ENCODE peak calls at places on chromosomes 16 and 17, in six cellular contexts. M is breast epithelium; J is occipital lobe; O is activated T-helper 1 cell treated with anti-CD3 and anti-CD28 coated beads, Interleukin-2, amount 50 U/mL, for 16 hours; L is activated naive CD8-positive, alpha-beta T cell treated with anti-CD3 and anti-CD28 coated beads, Interleukin-2, amount 50 U/mL, for 24 hours; Z is GDM1. D is an unnamed sample.
A peak's percentile ranks its signal among the peaks of the same experiment; 100 is the strongest.

GRCh38 chr16:80299416-80299815 is 241.4 kb upstream of the DYNLRB2 start:
- DNase-seq in L (no peak), M (no peak), Z (no peak), J (no peak), O (no peak), D (no peak)

GRCh38 chr17:1398900-1399299 is 1.1 kb downstream of the YWHAE start:
- DNase-seq in Z (no peak), L (peak; percentile 20), J (no peak), O (no peak), M (no peak), D (no peak)

GRCh38 chr17:17073006-17073626 is 30.9 kb downstream of the MPRIP start:
- DNase-seq in Z (no peak), M (peak; percentile 30), O (no peak), L (no peak), J (no peak), D (no peak)

GRCh38 chr16:19182487-19182886 is 14.4 kb downstream of the SYT17 start:
- DNase-seq in O (no peak), M (no peak), Z (no peak), L (no peak), J (no peak), D (no peak)

GRCh38 chr17:62663304-62663703 is 35.8 kb downstream of the MRC2 start:
- DNase-seq in Z (no peak), O (no peak), J (no peak), L (no peak), M (no peak), D (no peak)

GRCh38 chr16:11913425-11914079 is 2.2 kb downstream of the GSPT1 start:
- DNase-seq in Z (no peak), J (no peak), M (no peak), L (no peak), O (peak; percentile 2), D (peak; percentile 60)

GRCh38 chr17:2062571-2063183 is 7.8 kb downstream of the HIC1 start:
- DNase-seq in J (no peak), L (no peak), O (no peak), Z (no peak), M (no peak), D (no peak)

GRCh38 chr17:15954222-15954621 is 9.3 kb downstream of the ADORA2B start:
- DNase-seq in O (no peak), Z (no peak), L (no peak), M (no peak), J (no peak), D (no peak)

GRCh38 chr16:8677481-8677880 is 3.1 kb downstream of the ABAT start:
- DNase-seq in J (no peak), O (no peak), L (no peak), M (no peak), Z (no peak), D (no peak)

GRCh38 chr16:2838928-2839327 is 8.8 kb downstream of the ZG16B start:
- DNase-seq in O (no peak), M (no peak), L (peak; percentile 63), J (peak; percentile 43), Z (peak; percentile 65), D (peak; percentile 42)

GRCh38 chr16:12775689-12776236 is 27.9 kb downstream of the CPPED1 start:
- DNase-seq in O (no peak), Z (no peak), M (no peak), L (no peak), J (no peak), D (no peak)

GRCh38 chr16:11361751-11362742 is 16.8 kb downstream of the RMI2 start:
- DNase-seq in Z (peak; percentile 78), J (no peak), M (no peak), O (no peak), L (peak; percentile 45), D (no peak)

GRCh38 chr16:22123146-22123545 is 30.8 kb downstream of the VWA3A start:
- DNase-seq in L (no peak), O (no peak), J (no peak), Z (no peak), M (no peak), D (no peak)

GRCh38 chr17:40779181-40779909 is 3.0 kb downstream of the KRT27 start:
- DNase-seq in L (peak; percentile 27), Z (no peak), M (no peak), O (no peak), J (no peak), D (no peak)

GRCh38 chr16:2973081-2973480 is 3.9 kb downstream of the PAQR4 start:
- DNase-seq in Z (no peak), O (no peak), M (no peak), J (no peak), L (no peak), D (no peak)

GRCh38 chr16:12729448-12729847 is 74.2 kb downstream of the CPPED1 start:
- DNase-seq in L (no peak), M (no peak), J (no peak), Z (no peak), O (no peak), D (no peak)

GRCh38 chr16:8712589-8713361 is 38.4 kb downstream of the ABAT start:
- DNase-seq in O (no peak), Z (no peak), L (no peak), M (no peak), J (peak; percentile 62), D (no peak)

GRCh38 chr17:51733166-51733565 is 425.3 kb downstream of the CA10 start:
- DNase-seq in O (no peak), M (no peak), J (no peak), Z (no peak), L (no peak), D (no peak)

GRCh38 chr16:89052824-89053724 is 40.6 kb upstream of the ACSF3 start:
- DNase-seq in O (no peak), M (peak; percentile 87), Z (peak; percentile 67), L (no peak), J (peak; percentile 50), D (no peak)

GRCh38 chr16:10741844-10742243 is 1.8 kb upstream of the NUBP1 start:
- DNase-seq in O (no peak), J (no peak), M (no peak), L (no peak), Z (no peak), D (no peak)

GRCh38 chr17:45708707-45709290 is 75.3 kb upstream of the CRHR1 start:
- DNase-seq in J (no peak), L (no peak), Z (no peak), O (no peak), M (no peak), D (no peak)

GRCh38 chr17:40791808-40792436 is 7.8 kb downstream of the KRT28 start:
- DNase-seq in L (no peak), J (no peak), M (no peak), Z (no peak), O (no peak), D (no peak)

GRCh38 chr16:11500720-11501346 is 85.9 kb downstream of the LITAF start:
- DNase-seq in O (no peak), Z (peak; percentile 18), M (no peak), L (no peak), J (no peak), D (no peak)

GRCh38 chr17:80146121-80147034 is 550 bp downstream of the EIF4A3 start:
- DNase-seq in O (no peak), L (no peak), Z (no peak), J (no peak), M (no peak), D (no peak)

GRCh38 chr16:5633845-5634440 is 536.3 kb upstream of the EEF2KMT start:
- DNase-seq in L (no peak), J (no peak), Z (no peak), M (no peak), O (no peak), D (no peak)

GRCh38 chr17:64240261-64240740 is 22.8 kb downstream of the TEX2 start:
- DNase-seq in Z (no peak), O (no peak), M (no peak), J (no peak), L (no peak), D (no peak)

GRCh38 chr17:46044286-46044928 is 45.4 kb downstream of the STH start:
- DNase-seq in L (peak; percentile 39), O (peak; percentile 20), J (peak; percentile 26), Z (no peak), M (no peak), D (peak; percentile 34)

GRCh38 chr16:7227193-7227825 is 105.3 kb upstream of the RBFOX1 start:
- DNase-seq in O (no peak), M (no peak), L (no peak), Z (no peak), J (no peak), D (no peak)

GRCh38 chr17:75783069-75783783 is 1.4 kb upstream of the UNK start:
- DNase-seq in Z (peak; percentile 34), L (no peak), M (no peak), O (no peak), J (no peak), D (no peak)

GRCh38 chr16:3829631-3830536 is 50.6 kb downstream of the CREBBP start:
- DNase-seq in L (no peak), M (no peak), Z (no peak), J (no peak), O (no peak), D (no peak)

GRCh38 chr17:76909971-76910760 is 42.0 kb downstream of the MGAT5B start:
- DNase-seq in M (no peak), O (no peak), J (peak; percentile 76), L (peak; percentile 32), Z (no peak), D (no peak)

GRCh38 chr17:57861000-57861736 is 11.3 kb upstream of the MRPS23 start:
- DNase-seq in O (no peak), J (no peak), Z (peak; percentile 80), L (no peak), M (peak; percentile 62), D (peak; percentile 33)

GRCh38 chr16:68237243-68238028 is 1.5 kb upstream of the ESRP2 start:
- DNase-seq in M (peak; percentile 99), Z (no peak), L (peak; percentile 94), J (peak; percentile 97), O (peak; percentile 82), D (peak; percentile 73)

GRCh38 chr16:85184404-85184803 is 72.1 kb upstream of the CIBAR2 start:
- DNase-seq in J (no peak), Z (no peak), L (no peak), M (no peak), O (no peak), D (no peak)

GRCh38 chr17:74429604-74430384 is 2.1 kb upstream of the GPRC5C start:
- DNase-seq in M (no peak), L (no peak), Z (no peak), O (no peak), J (no peak), D (no peak)

GRCh38 chr17:65177901-65178300 is 40.7 kb downstream of the RGS9 start:
- DNase-seq in Z (no peak), L (no peak), J (no peak), M (no peak), O (no peak), D (no peak)

D was measured in central memory CD8-positive, alpha-beta T cell.